ENCODE peak calls at places on chromosomes 11 and 22, in four cellular contexts. B is choroid plexus epithelial cell, J is progenitor cell of endocrine pancreas, H is mesothelial cell of epicardium. D is an unnamed sample.
A peak's percentile ranks its signal among the peaks of the same experiment; 100 is the strongest.

GRCh38 chr11:75592699-75593098 is 30.6 kb downstream of the SERPINH1 start:
- DNase-seq in B (no peak), J (no peak), H (no peak), D (no peak)

GRCh38 chr11:133619397-133619796 is 87.1 kb upstream of the OPCML start:
- DNase-seq in B (no peak), J (no peak), H (no peak), D (no peak)

GRCh38 chr11:105670811-105671210 is 60.9 kb downstream of the GRIA4 start:
- DNase-seq in B (peak; percentile 3), J (no peak), H (no peak), D (no peak)

GRCh38 chr11:43923327-43924111 is 18.9 kb upstream of the C11orf96 start:
- DNase-seq in B (peak; percentile 81), J (no peak), H (no peak), D (no peak)

GRCh38 chr11:130738618-130739017 is 177.7 kb downstream of the SNX19 start:
- DNase-seq in B (peak; percentile 35), J (no peak), H (no peak), D (no peak)

GRCh38 chr22:37492428-37493344 is 6.5 kb upstream of the MFNG start:
- DNase-seq in B (peak; percentile 67), J (no peak), H (no peak), D (no peak)

GRCh38 chr22:21754523-21755128 is 19.0 kb upstream of the YPEL1 start:
- DNase-seq in B (peak; percentile 43), J (no peak), H (no peak), D (no peak)

GRCh38 chr11:33536178-33536577 is 164.4 kb downstream of the C11orf91 start:
- DNase-seq in B (no peak), J (no peak), H (no peak), D (no peak)

GRCh38 chr11:20112291-20113146 is 47.8 kb downstream of the DBX1 start:
- DNase-seq in B (peak; percentile 98), J (no peak), H (no peak), D (no peak)

GRCh38 chr22:26050079-26050478 is 119.2 kb upstream of the SEZ6L start:
- DNase-seq in B (no peak), J (no peak), H (no peak), D (no peak)

GRCh38 chr11:46519351-46519750 is 74.5 kb downstream of the AMBRA1 start:
- DNase-seq in B (no peak), J (no peak), H (no peak), D (no peak)

GRCh38 chr11:45885274-45885920 is at the start of gene MAPK8IP1:
- DNase-seq in B (peak; percentile 17), J (peak; percentile 71), H (peak; percentile 45), D (peak; percentile 62)

GRCh38 chr11:1109918-1110705 is 35.4 kb downstream of the MUC2 start:
- DNase-seq in B (no peak), J (no peak), H (no peak), D (no peak)

GRCh38 chr22:27331526-27332281 is 469.9 kb downstream of the MN1 start:
- DNase-seq in B (peak; percentile 86), J (peak; percentile 18), H (no peak), D (peak; percentile 23)
- TF ChIP-seq CTCF in B (peak; percentile 69), J (peak; percentile 53), H (peak; percentile 55), D (peak; percentile 49)

DNA sequence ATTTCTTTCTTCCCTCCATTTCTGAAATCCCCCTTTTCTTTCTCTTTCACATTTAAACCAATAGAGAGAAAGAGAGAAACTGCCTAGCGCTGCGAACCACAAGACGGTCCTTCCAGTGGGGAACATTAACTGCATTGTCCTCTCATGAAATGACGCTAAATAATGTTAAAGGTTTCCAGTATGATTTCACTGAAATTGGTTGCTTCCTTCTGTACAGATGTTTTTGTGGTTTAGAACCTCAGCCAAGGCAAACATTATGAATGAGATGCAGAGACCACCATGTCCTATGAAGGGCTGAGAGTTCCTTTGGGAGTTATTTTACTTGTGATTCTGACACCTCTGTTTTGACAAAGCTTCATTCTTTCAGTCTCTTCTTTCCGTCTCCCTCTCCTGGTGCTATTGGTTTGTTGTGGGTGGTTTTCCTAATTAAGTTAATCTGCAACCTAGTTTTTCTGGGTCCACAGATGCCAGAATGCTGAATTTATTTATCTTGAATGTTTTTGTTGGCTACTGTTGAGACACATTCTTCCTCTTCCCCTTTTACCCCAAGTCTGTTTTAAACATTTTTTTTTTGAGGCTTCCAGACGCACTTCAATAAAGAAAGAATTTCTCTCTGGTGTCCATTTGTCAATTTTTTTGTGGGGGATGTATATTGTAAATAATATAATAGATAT is 52.0 kb downstream of the ZBTB16 start:
- DNase-seq in B (peak; percentile 97), J (no peak), H (no peak), D (no peak)
- TF ChIP-seq CTCF in B (peak; percentile 28), J (no peak), H (no peak), D (no peak)

GRCh38 chr22:30444632-30445437 is 19.3 kb downstream of the MTFP1 start:
- DNase-seq in B (peak; percentile 73), J (peak; percentile 65), H (no peak), D (peak; percentile 77)
- TF ChIP-seq CTCF in B (peak; percentile 89), J (peak; percentile 80), H (peak; percentile 87), D (peak; percentile 82)

GRCh38 chr11:93113824-93114223 is 84.0 kb downstream of the SLC36A4 start:
- DNase-seq in B (no peak), J (no peak), H (no peak), D (no peak)
- TF ChIP-seq CTCF in B (peak; percentile 8), J (peak; percentile 25), H (no peak), D (no peak)

D was measured in neural crest cell.